ENCODE peak calls at places on chromosome 1, in eight cellular contexts. V is left ventricle myocardium inferior; D is mammary epithelial cell; O is psoas muscle; A is tibial nerve; T is CD8-positive, alpha-beta T cell; B is thoracic aorta; K is tibial artery. G is an unnamed sample.

GRCh38 chr1:22788298-22788697 is 77.7 kb downstream of the EPHB2 start:
- DNase-seq in B (no peak), V (peak; percentile 50), O (no peak), D (peak; percentile 68), A (no peak), T (no peak), K (no peak), G (no peak)

GRCh38 chr1:3333903-3334302 is 120.6 kb upstream of the ARHGEF16 start:
- DNase-seq in O (no peak), D (no peak), V (no peak), K (no peak), B (no peak), T (no peak), A (no peak), G (no peak)

GRCh38 chr1:99707535-99708142 is 58.8 kb downstream of the FRRS1 start:
- DNase-seq in K (peak; percentile 78), O (peak; percentile 52), V (peak; percentile 62), T (peak; percentile 43), B (peak; percentile 12), D (peak; percentile 38), A (peak; percentile 95), G (no peak)

GRCh38 chr1:161242313-161242712 is 4.3 kb upstream of the NR1I3 start:
- DNase-seq in K (no peak), D (no peak), O (no peak), A (no peak), T (no peak), B (no peak), V (no peak), G (no peak)

GRCh38 chr1:48870596-48870995 is 93.9 kb upstream of the BEND5 start:
- DNase-seq in T (no peak), D (no peak), K (no peak), O (no peak), V (no peak), A (no peak), B (no peak), G (no peak)

GRCh38 chr1:42756956-42757891 is 9.6 kb downstream of the P3H1 start:
- DNase-seq in V (no peak), O (no peak), A (peak; percentile 15), K (no peak), T (no peak), D (peak; percentile 49), B (no peak), G (no peak)

GRCh38 chr1:207695943-207696342 is 51.0 kb downstream of the CR1L start:
- DNase-seq in A (no peak), T (no peak), O (no peak), K (no peak), V (no peak), B (no peak), D (no peak), G (no peak)

GRCh38 chr1:202941372-202941771 is 14.3 kb upstream of the KLHL12 start:
- DNase-seq in B (no peak), T (no peak), O (no peak), K (no peak), A (no peak), D (no peak), V (no peak), G (no peak)

GRCh38 chr1:78005755-78006154 is 1.0 kb downstream of the DNAJB4 start:
- DNase-seq in D (peak; percentile 68), O (no peak), A (peak; percentile 48), K (no peak), B (no peak), V (no peak), T (no peak), G (peak; percentile 66)

GRCh38 chr1:64312431-64312830 is 109.0 kb downstream of the UBE2U start:
- DNase-seq in B (no peak), K (no peak), V (no peak), A (no peak), T (no peak), D (no peak), O (no peak), G (no peak)

GRCh38 chr1:180386740-180387367 is 115.5 kb downstream of the ACBD6 start:
- DNase-seq in B (no peak), V (no peak), A (no peak), K (no peak), O (no peak), T (no peak), D (no peak), G (no peak)

GRCh38 chr1:33110477-33110876 is 29.5 kb downstream of the AZIN2 start:
- DNase-seq in D (no peak), K (no peak), A (no peak), T (no peak), B (no peak), V (no peak), O (no peak), G (no peak)

GRCh38 chr1:33117440-33118085 is 36.6 kb downstream of the AZIN2 start:
- DNase-seq in B (no peak), K (no peak), V (no peak), T (no peak), A (no peak), D (no peak), O (no peak), G (no peak)

GRCh38 chr1:33111965-33112364 is 31.0 kb downstream of the AZIN2 start:
- DNase-seq in B (no peak), A (no peak), K (no peak), O (no peak), V (no peak), T (no peak), D (peak; percentile 26), G (no peak)
- TF ChIP-seq CTCF in B (no peak), A (no peak), K (no peak), O (peak; percentile 28), V (peak; percentile 31), T (peak; percentile 30), D (peak; percentile 48), G (peak; percentile 77)

GRCh38 chr1:113437554-113438341 is 47.4 kb downstream of the MAGI3 start:
- DNase-seq in T (no peak), D (no peak), A (no peak), B (no peak), K (no peak), V (no peak), O (no peak), G (no peak)

GRCh38 chr1:113434081-113434873 is 44.0 kb downstream of the MAGI3 start:
- DNase-seq in V (no peak), D (no peak), T (no peak), K (no peak), A (no peak), B (no peak), O (no peak), G (no peak)

GRCh38 chr1:113433177-113433576 is 42.9 kb downstream of the MAGI3 start:
- DNase-seq in V (no peak), B (no peak), K (no peak), O (no peak), A (no peak), T (no peak), D (no peak), G (no peak)

GRCh38 chr1:113438505-113439271 is 48.4 kb downstream of the MAGI3 start:
- DNase-seq in A (no peak), V (no peak), T (no peak), B (no peak), O (no peak), K (no peak), D (no peak), G (no peak)

DNA sequence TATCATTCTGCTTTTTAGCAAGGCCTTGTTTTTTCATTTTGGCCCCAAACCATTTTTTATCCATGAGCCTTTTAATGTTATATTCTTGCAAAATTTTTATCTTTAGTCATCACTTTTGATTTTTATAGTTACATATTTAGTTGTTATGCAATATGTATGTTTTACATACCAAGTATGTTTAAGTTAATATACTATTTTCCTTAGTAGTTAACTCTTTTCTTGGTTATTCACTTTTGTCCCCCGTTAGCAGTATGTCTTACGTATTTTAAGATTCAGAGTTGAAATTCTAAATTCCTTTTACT is 44.5 kb downstream of the MAGI3 start:
- DNase-seq in D (no peak), O (no peak), K (no peak), B (no peak), V (no peak), T (no peak), A (no peak), G (no peak)
- H3K4me1 ChIP-seq in D (no peaks in the 10 kb centered on the region), O (no peaks in the 10 kb centered on the region), K (peaks cover 5% of the 10 kb centered on the region), B (peaks cover 5% of the 10 kb centered on the region), V (peaks cover 2% of the 10 kb centered on the region), T (no peaks in the 10 kb centered on the region), A (peaks cover 6% of the 10 kb centered on the region), G (no peaks in the 10 kb centered on the region)

DNA sequence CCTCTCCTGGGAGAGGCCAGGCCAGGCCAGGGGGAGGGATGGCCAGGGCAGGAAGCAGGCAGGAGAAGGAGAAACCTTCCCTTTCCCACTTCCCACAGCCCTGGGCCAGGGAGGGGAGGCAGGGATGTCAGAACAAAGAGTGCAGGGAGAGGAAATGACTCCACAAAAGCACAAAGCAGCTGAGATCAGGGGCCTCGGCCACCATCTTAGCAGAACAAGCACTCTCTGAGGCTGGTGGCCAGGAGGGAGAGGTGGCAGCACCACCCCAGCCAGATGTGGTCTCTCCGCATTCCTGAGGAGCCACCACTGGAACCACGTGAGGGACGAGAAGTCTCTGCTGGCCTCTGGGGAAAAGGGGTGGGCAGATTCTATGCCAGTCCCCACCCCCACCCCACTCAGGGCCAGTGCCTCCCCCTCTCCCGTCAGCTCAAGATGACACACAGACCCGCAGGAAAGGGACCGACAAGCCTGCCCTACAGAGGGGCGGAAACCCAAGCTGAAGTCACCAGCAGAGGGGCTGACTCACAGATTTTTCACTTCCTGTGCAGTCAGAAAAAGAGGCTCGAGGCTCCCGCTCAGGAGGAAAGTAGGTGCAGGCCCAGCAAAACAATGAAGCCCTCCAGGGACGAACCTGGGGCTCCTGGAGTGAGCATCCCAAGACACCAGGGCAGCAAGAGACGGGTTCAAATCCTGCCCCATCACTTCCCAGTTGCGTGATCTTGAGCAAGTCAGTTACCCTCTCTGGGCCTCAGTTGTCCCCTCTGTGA is 24.1 kb upstream of the ALDH4A1 start:
- DNase-seq in D (peak; percentile 97), K (peak; percentile 73), A (no peak), B (peak; percentile 74), V (peak; percentile 61), T (peak; percentile 84), O (peak; percentile 71), G (peak; percentile 93)
- H3K27ac ChIP-seq in D (peak overlapping the region; percentile 90), K (peak overlapping the region; percentile 86), A (peak overlapping the region; percentile 74), B (peak overlapping the region; percentile 94), V (peak overlapping the region; percentile 91), T (peak overlapping the region; percentile 64), O (peak overlapping the region; percentile 73), G (peak overlapping the region; percentile 72)

GRCh38 chr1:231421971-231422797 is at the start of gene EGLN1:
- DNase-seq in K (peak; percentile 72), O (peak; percentile 88), T (peak; percentile 79), D (peak; percentile 87), B (peak; percentile 21), A (peak; percentile 64), V (peak; percentile 89), G (peak; percentile 58)
- TF ChIP-seq CTCF in K (no peak), O (no peak), T (peak; percentile 40), D (peak; percentile 4), B (peak; percentile 7), A (peak; percentile 25), V (peak; percentile 37), G (peak; percentile 69)

G was measured in foreskin keratinocyte.